ENCODE peak calls at places on chromosomes 12 and 14, in eight cellular contexts. J is lower leg skin, L is IMR-90, I is fibroblast of the aortic adventitia, R is AG10803, O is Daoy, H is body of pancreas, M is glutamatergic neuron. A is an unnamed sample.

GRCh38 chr12:34398366-34398705 is 376.0 kb downstream of the ALG10 start:
- DNase-seq in M (peak; percentile 1), H (peak; percentile 2), O (no peak), R (no peak), J (peak; percentile 9), I (no peak), L (no peak), A (no peak)

GRCh38 chr12:45122776-45123380 is 72.0 kb upstream of the DBX2 start:
- DNase-seq in I (peak; percentile 60), R (peak; percentile 31), L (peak; percentile 21), H (no peak), J (no peak), M (no peak), O (peak; percentile 36), A (no peak)

GRCh38 chr14:70901218-70901772 is 6.0 kb upstream of the PCNX1 start:
- DNase-seq in L (peak; percentile 66), J (no peak), I (peak; percentile 64), H (no peak), R (peak; percentile 79), M (no peak), O (peak; percentile 18), A (no peak)

GRCh38 chr12:94134226-94134795 is 14.1 kb upstream of the PLXNC1 start:
- DNase-seq in O (peak; percentile 39), I (peak; percentile 75), H (no peak), J (no peak), L (peak; percentile 62), M (no peak), R (peak; percentile 67), A (no peak)

GRCh38 chr14:34781242-34781641 is 66.8 kb upstream of the CFL2 start:
- DNase-seq in I (peak; percentile 79), J (peak; percentile 22), M (no peak), O (peak; percentile 69), R (peak; percentile 85), H (no peak), L (peak; percentile 96), A (no peak)

GRCh38 chr12:51005671-51006070 is 20.5 kb downstream of the SLC11A2 start:
- DNase-seq in I (no peak), M (no peak), O (no peak), L (no peak), J (no peak), R (no peak), H (no peak), A (no peak)

GRCh38 chr12:52871291-52871961 is 22.6 kb upstream of the KRT78 start:
- DNase-seq in L (peak; percentile 73), O (peak; percentile 97), I (peak; percentile 81), R (peak; percentile 89), H (no peak), J (peak; percentile 83), M (no peak), A (no peak)

GRCh38 chr12:119512772-119513497 is 80.6 kb upstream of the TMEM233 start:
- DNase-seq in O (peak; percentile 18), J (no peak), I (peak; percentile 16), M (no peak), L (no peak), H (no peak), R (no peak), A (no peak)

GRCh38 chr12:15011162-15011561 is 38.3 kb downstream of the PDE6H start:
- DNase-seq in J (no peak), H (no peak), O (no peak), R (no peak), I (no peak), L (no peak), M (no peak), A (no peak)

GRCh38 chr12:27922591-27923139 is 49.9 kb downstream of the PTHLH start:
- DNase-seq in H (peak; percentile 51), O (no peak), J (no peak), I (peak; percentile 86), M (no peak), L (peak; percentile 66), R (peak; percentile 74), A (no peak)

GRCh38 chr12:46963977-46964376 is 115.4 kb upstream of the PCED1B start:
- DNase-seq in I (peak; percentile 71), O (peak; percentile 32), H (peak; percentile 21), J (no peak), R (peak; percentile 89), L (no peak), M (no peak), A (no peak)

GRCh38 chr12:71392521-71393145 is 47.0 kb upstream of the LGR5 start:
- DNase-seq in H (peak; percentile 14), O (peak; percentile 52), I (peak; percentile 87), R (peak; percentile 81), J (no peak), L (peak; percentile 70), M (no peak), A (no peak)

GRCh38 chr12:62977879-62978278 is 42.9 kb upstream of the PPM1H start:
- DNase-seq in I (no peak), L (no peak), M (no peak), R (no peak), O (no peak), J (no peak), H (no peak), A (no peak)

GRCh38 chr12:10409387-10409786 is at the start of gene KLRC4:
- DNase-seq in H (no peak), R (peak; percentile 1), O (no peak), L (peak; percentile 16), M (no peak), I (no peak), J (no peak), A (no peak)

GRCh38 chr12:7321624-7322023 is 17.8 kb downstream of the ACSM4 start:
- DNase-seq in L (no peak), I (no peak), O (no peak), R (no peak), M (no peak), J (no peak), H (no peak), A (no peak)

GRCh38 chr12:41709012-41709411 is 435.7 kb downstream of the GXYLT1 start:
- DNase-seq in J (no peak), I (no peak), L (no peak), R (no peak), O (no peak), H (no peak), M (no peak), A (no peak)